ENCODE peak calls at places on chromosomes 16 and 17, in four cellular contexts. X is NCI-H1092, R is frontal cortex, I is fibroblast of gingiva. G is an unnamed sample.

GRCh38 chr16:12658506-12658905 is 145.2 kb downstream of the CPPED1 start:
- DNase-seq in X (no peak), R (no peak), I (no peak), G (no peak)

GRCh38 chr17:38920374-38921291 is 4.8 kb upstream of the LASP1NB start:
- DNase-seq in X (no peak), R (no peak), I (no peak), G (no peak)

GRCh38 chr17:43661699-43662431 is at the start of gene MEOX1:
- DNase-seq in X (no peak), R (no peak), I (peak; percentile 64), G (peak; percentile 61)

GRCh38 chr17:40284085-40284713 is 3.5 kb upstream of the CDC6 start:
- DNase-seq in X (no peak), R (no peak), I (peak; percentile 88), G (no peak)

GRCh38 chr17:75917443-75918111 is 12.9 kb upstream of the MRPL38 start:
- DNase-seq in X (no peak), R (no peak), I (no peak), G (no peak)

GRCh38 chr16:85844169-85844481 is 44.6 kb downstream of the COX4I1 start:
- DNase-seq in X (no peak), R (no peak), I (no peak), G (no peak)

GRCh38 chr16:85843471-85844168 is 44.1 kb downstream of the COX4I1 start:
- DNase-seq in X (no peak), R (no peak), I (no peak), G (no peak)

GRCh38 chr17:339193-340061 is 13.2 kb downstream of the RPH3AL start:
- DNase-seq in X (no peak), R (no peak), I (no peak), G (no peak)

GRCh38 chr16:62276632-62277031 is 240.4 kb upstream of the CDH8 start:
- DNase-seq in X (no peak), R (no peak), I (no peak), G (no peak)

GRCh38 chr16:68781784-68782183 is 44.7 kb downstream of the CDH1 start:
- DNase-seq in X (no peak), R (no peak), I (no peak), G (no peak)

GRCh38 chr16:9155876-9156275 is 64.4 kb downstream of the HAPSTR1 start:
- DNase-seq in X (no peak), R (no peak), I (no peak), G (no peak)

GRCh38 chr17:6701719-6702118 is 11.4 kb downstream of the SLC13A5 start:
- DNase-seq in X (no peak), R (no peak), I (no peak), G (no peak)

GRCh38 chr17:36196099-36196496 is 460 bp downstream of the CCL3L1 start:
- DNase-seq in X (no peak), R (no peak), I (no peak), G (no peak)

GRCh38 chr17:44848257-44848795 is 643 bp downstream of the HIGD1B start:
- DNase-seq in X (no peak), R (no peak), I (no peak), G (no peak)

GRCh38 chr17:72342061-72342460 is 221.2 kb downstream of the SOX9 start:
- DNase-seq in X (no peak), R (no peak), I (no peak), G (no peak)

GRCh38 chr17:33651631-33652030 is 358.5 kb upstream of the ASIC2 start:
- DNase-seq in X (no peak), R (no peak), I (no peak), G (no peak)

GRCh38 chr16:56980792-56981724 is 8.3 kb upstream of the NLRC5 start:
- DNase-seq in X (no peak), R (no peak), I (no peak), G (no peak)

GRCh38 chr16:1345087-1345486 is 6.6 kb downstream of the TSR3 start:
- DNase-seq in X (no peak), R (no peak), I (no peak), G (no peak)

GRCh38 chr16:89326721-89327120 is 109.2 kb downstream of the ZNF778 start:
- DNase-seq in X (no peak), R (no peak), I (no peak), G (no peak)

GRCh38 chr17:14331200-14331981 is 30.5 kb downstream of the HS3ST3B1 start:
- DNase-seq in X (no peak), R (no peak), I (no peak), G (no peak)

GRCh38 chr16:27330542-27330941 is 16.8 kb downstream of the IL4R start:
- DNase-seq in X (no peak), R (no peak), I (peak; percentile 87), G (no peak)

GRCh38 chr16:700684-701584 is 4.7 kb downstream of the FBXL16 start:
- DNase-seq in X (no peak), R (peak; percentile 64), I (no peak), G (no peak)

GRCh38 chr16:50372611-50373344 is 4.0 kb upstream of the BRD7 start:
- DNase-seq in X (no peak), R (no peak), I (peak; percentile 47), G (peak; percentile 49)